ENCODE peak calls at places on chromosomes 4 and X, in five cellular contexts. M, D, Q, H and N are unnamed samples.

GRCh38 chrX:39576081-39576701 is 521.6 kb downstream of the BCOR start:
- DNase-seq in M (no peak), D (no peak), Q (no peak), H (no peak), N (no peak)

GRCh38 chr4:7382634-7383014 is 52.1 kb downstream of the PSAPL1 start:
- DNase-seq in M (peak; percentile 13), D (no peak), Q (no peak), H (no peak), N (no peak)

GRCh38 chrX:47166126-47166525 is 21.1 kb downstream of the RBM10 start:
- DNase-seq in M (no peak), D (no peak), Q (no peak), H (no peak), N (no peak)

GRCh38 chrX:49101629-49101984 is 21.9 kb upstream of the WDR45 start:
- DNase-seq in M (no peak), D (no peak), Q (no peak), H (no peak), N (no peak)

GRCh38 chrX:153772608-153773217 is 8.1 kb upstream of the SRPK3 start:
- DNase-seq in M (no peak), D (no peak), Q (no peak), H (no peak), N (no peak)

GRCh38 chr4:182449186-182449880 is 206.1 kb downstream of the TENM3 start:
- DNase-seq in M (no peak), D (peak; percentile 54), Q (peak; percentile 74), H (no peak), N (no peak)

GRCh38 chr4:102219143-102219542 is 126.1 kb downstream of the SLC39A8 start:
- DNase-seq in M (no peak), D (no peak), Q (peak; percentile 19), H (no peak), N (no peak)

GRCh38 chr4:139416073-139416673 is 37.7 kb upstream of the RAB33B start:
- DNase-seq in M (no peak), D (no peak), Q (peak; percentile 79), H (no peak), N (peak; percentile 77)

GRCh38 chr4:70681730-70682129 is 6.6 kb upstream of the UTP3 start:
- DNase-seq in M (no peak), D (no peak), Q (no peak), H (no peak), N (no peak)

GRCh38 chr4:74037076-74037475 is 1.4 kb downstream of the CXCL3 start:
- DNase-seq in M (no peak), D (no peak), Q (no peak), H (no peak), N (no peak)

GRCh38 chr4:66688674-66689073 is 856.6 kb downstream of the CENPC start:
- DNase-seq in M (no peak), D (peak; percentile 6), Q (peak; percentile 54), H (no peak), N (peak; percentile 55)

GRCh38 chrX:77918568-77918967 is 8.1 kb downstream of the ATP7A start:
- DNase-seq in M (no peak), D (peak; percentile 28), Q (no peak), H (no peak), N (no peak)

GRCh38 chr4:188623314-188623854 is 484.1 kb downstream of the TRIML1 start:
- DNase-seq in M (no peak), D (no peak), Q (no peak), H (no peak), N (no peak)

GRCh38 chr4:75849459-75849858 is 52.8 kb downstream of the PPEF2 start:
- DNase-seq in M (no peak), D (peak; percentile 10), Q (no peak), H (no peak), N (peak; percentile 59)

GRCh38 chr4:3022651-3023050 is 51.7 kb downstream of the HTT-AS start:
- DNase-seq in M (no peak), D (no peak), Q (no peak), H (no peak), N (no peak)

GRCh38 chrX:30275498-30275897 is 28.6 kb downstream of the MAGEB1 start:
- DNase-seq in M (no peak), D (peak; percentile 6), Q (peak; percentile 19), H (no peak), N (peak; percentile 19)

GRCh38 chr4:139603576-139604387 is 47.8 kb upstream of the SETD7 start:
- DNase-seq in M (no peak), D (peak; percentile 55), Q (peak; percentile 75), H (no peak), N (peak; percentile 76)

GRCh38 chr4:25350561-25350960 is 26.5 kb upstream of the ANAPC4 start:
- DNase-seq in M (no peak), D (no peak), Q (no peak), H (no peak), N (no peak)

GRCh38 chr4:138347561-138347960 is 105.4 kb upstream of the SLC7A11 start:
- DNase-seq in M (no peak), D (no peak), Q (no peak), H (no peak), N (no peak)

GRCh38 chr4:165328101-165328425 is 594 bp downstream of the MSMO1 start:
- DNase-seq in M (no peak), D (no peak), Q (no peak), H (no peak), N (no peak)

GRCh38 chr4:4851906-4852305 is 7.6 kb upstream of the MSX1 start:
- DNase-seq in M (peak; percentile 26), D (no peak), Q (no peak), H (no peak), N (no peak)

GRCh38 chrX:154458954-154459829 is 1.1 kb downstream of the PLXNA3 start:
- DNase-seq in M (no peak), D (no peak), Q (peak; percentile 35), H (no peak), N (peak; percentile 9)

GRCh38 chrX:19798423-19798822 is 89.0 kb downstream of the SH3KBP1 start:
- DNase-seq in M (no peak), D (peak; percentile 9), Q (no peak), H (no peak), N (no peak)

GRCh38 chrX:45508459-45508858 is 307.8 kb upstream of the DIPK2B start:
- DNase-seq in M (no peak), D (no peak), Q (no peak), H (no peak), N (peak; percentile 36)

GRCh38 chrX:39808471-39808917 is 289.3 kb downstream of the BCOR start:
- DNase-seq in M (no peak), D (peak; percentile 11), Q (no peak), H (no peak), N (no peak)

GRCh38 chr4:185424905-185425599 is 712 bp downstream of the UFSP2 start:
- DNase-seq in M (no peak), D (peak; percentile 10), Q (peak; percentile 17), H (no peak), N (peak; percentile 2)

GRCh38 chr4:18931643-18932373 is 910.3 kb upstream of the LCORL start:
- DNase-seq in M (no peak), D (no peak), Q (no peak), H (no peak), N (no peak)

GRCh38 chrX:15404712-15405111 is 20.5 kb upstream of the VEGFD start:
- DNase-seq in M (no peak), D (no peak), Q (no peak), H (no peak), N (peak; percentile 59)

GRCh38 chr4:134935320-134935719 is 733.7 kb upstream of the PABPC4L start:
- DNase-seq in M (no peak), D (no peak), Q (peak; percentile 26), H (no peak), N (peak; percentile 22)

GRCh38 chr4:3313556-3314228 is 20.9 kb downstream of the RGS12 start:
- DNase-seq in M (peak; percentile 29), D (no peak), Q (no peak), H (no peak), N (no peak)

GRCh38 chr4:48778431-48779094 is 1.5 kb downstream of the FRYL start:
- DNase-seq in M (no peak), D (peak; percentile 37), Q (peak; percentile 39), H (no peak), N (peak; percentile 64)

GRCh38 chr4:48774760-48775398 is 5.2 kb downstream of the FRYL start:
- DNase-seq in M (no peak), D (no peak), Q (no peak), H (no peak), N (no peak)

GRCh38 chr4:48779998-48780866 is at the start of gene FRYL:
- DNase-seq in M (peak; percentile 100), D (peak; percentile 100), Q (peak; percentile 100), H (peak; percentile 100), N (peak; percentile 100)

GRCh38 chr4:48779095-48779997 is 733 bp downstream of the FRYL start:
- DNase-seq in M (peak; percentile 61), D (peak; percentile 52), Q (peak; percentile 16), H (peak; percentile 82), N (peak; percentile 70)

GRCh38 chr4:48777739-48778138 is 2.3 kb downstream of the FRYL start:
- DNase-seq in M (no peak), D (no peak), Q (peak; percentile 21), H (no peak), N (no peak)
- H3K4me3 ChIP-seq in M (peak overlapping the region; percentile 99), D (peak overlapping the region; percentile 79), Q (peak overlapping the region; percentile 80), H (no peak overlapping the region), N (peak overlapping the region; percentile 58)

DNA sequence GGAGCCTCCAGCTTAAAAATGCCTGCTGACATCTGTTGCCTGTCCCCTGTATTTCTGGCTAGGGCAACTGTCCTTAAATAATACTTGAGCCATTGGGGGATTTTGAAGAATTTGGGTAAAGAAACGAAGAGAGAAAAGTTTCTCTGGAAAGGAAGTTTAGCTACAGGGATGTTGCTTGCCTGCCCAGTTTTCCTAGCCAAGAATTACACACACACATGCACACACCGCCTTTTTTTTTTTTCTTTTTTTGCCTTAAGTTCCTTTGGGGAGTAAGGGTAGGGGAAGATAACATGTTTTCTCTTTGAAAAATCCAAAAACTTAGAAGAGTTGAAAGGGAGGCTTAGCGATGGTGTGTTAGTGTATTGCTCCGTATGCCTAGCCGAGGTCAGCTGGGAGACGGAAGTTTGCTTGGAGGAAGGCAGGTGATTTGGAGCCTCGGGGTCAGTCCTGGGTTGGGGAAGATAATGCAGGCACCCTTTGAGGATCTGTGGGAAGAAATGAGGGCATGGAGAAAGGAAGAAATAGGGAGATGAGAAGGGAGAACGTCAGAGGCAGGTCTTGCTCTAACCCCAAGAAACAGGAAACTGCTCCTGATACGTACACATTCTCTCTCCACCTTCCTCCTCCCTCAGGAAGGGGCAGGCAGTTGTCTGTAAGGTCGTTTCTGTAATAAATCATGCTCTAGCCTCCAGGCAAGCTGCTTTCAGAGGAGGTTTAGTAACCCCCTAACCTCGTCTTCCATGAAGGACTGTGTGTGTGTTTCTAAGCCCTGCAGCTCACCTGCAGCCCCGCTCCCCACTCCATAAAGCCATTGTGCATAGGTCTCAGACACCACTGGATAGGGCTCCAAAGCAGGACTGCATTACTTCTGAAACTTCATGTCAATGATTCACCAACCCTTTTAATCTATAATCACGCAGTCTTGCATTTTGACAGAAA is 10.5 kb downstream of the KLF3 start:
- DNase-seq in M (no peak), D (peak; percentile 46), Q (peak; percentile 46), H (peak; percentile 41), N (peak; percentile 36)
- H3K4me3 ChIP-seq in M (no peak overlapping the region), D (peak overlapping the region; percentile 37), Q (no peak overlapping the region), H (no peak overlapping the region), N (no peak overlapping the region)

DNA sequence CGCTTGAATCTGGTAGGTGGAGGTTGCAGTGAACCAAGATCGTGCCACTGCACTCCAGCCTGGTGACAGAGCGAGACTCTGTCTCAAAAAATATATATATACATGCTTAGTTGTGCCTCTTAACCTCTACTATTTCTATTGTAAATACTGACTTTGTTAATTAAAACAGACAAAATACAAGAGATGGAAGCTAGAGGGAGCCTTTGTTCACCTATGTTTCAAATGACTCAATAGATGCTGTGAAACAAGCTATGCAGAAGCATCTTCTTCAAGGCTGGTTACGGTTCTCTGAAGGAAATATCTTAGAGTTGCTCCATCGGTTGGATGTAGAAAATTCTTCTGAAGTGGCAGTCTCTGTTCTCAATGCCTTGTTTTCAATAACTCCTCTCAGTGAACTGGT is 6.2 kb downstream of the NCAPG start:
- DNase-seq in M (no peak), D (peak; percentile 53), Q (peak; percentile 51), H (no peak), N (peak; percentile 56)
- H3K4me3 ChIP-seq in M (no peak overlapping the region), D (no peak overlapping the region), Q (no peak overlapping the region), H (no peak overlapping the region), N (no peak overlapping the region)

GRCh38 chr4:36997727-36998126 is 246.8 kb upstream of the NWD2 start:
- DNase-seq in M (no peak), D (no peak), Q (no peak), H (no peak), N (no peak)
- H3K4me3 ChIP-seq in M (no peak overlapping the region), D (no peak overlapping the region), Q (no peak overlapping the region), H (no peak overlapping the region), N (no peak overlapping the region)